ENCODE peak calls at places on chromosomes 4 and X, in nine cellular contexts. One of them, this sample, is unnamed.

GRCh38 chrX:48558270-48558669 is 16.0 kb upstream of the RBM3 start:
- DNase-seq in HTR-8/SVneo: peak; percentile 10
- DNase-seq in pons: no peak
- DNase-seq in choroid plexus epithelial cell: peak; percentile 81
- DNase-seq in germinal center: no peak
- DNase-seq in activated naive CD8-positive, alpha-beta T cell treated with anti-CD3 and anti-CD28 coated beads, Interleukin-2, amount 50 U/mL, for 16 hours: no peak
- DNase-seq in D341Med: no peak
- DNase-seq in activated CD8-positive, alpha-beta T cell treated with anti-CD3 and anti-CD28 coated beads, Interleukin-2, amount 10 ng/mL, durations not matched to agents 7 days and 5 days: no peak
- DNase-seq in ureter: no peak
- DNase-seq in this sample: peak; percentile 70

GRCh38 chr4:56466910-56467283 is 520 bp upstream of the SRP72 start:
- DNase-seq in germinal center: peak; percentile 5
- DNase-seq in activated naive CD8-positive, alpha-beta T cell treated with anti-CD3 and anti-CD28 coated beads, Interleukin-2, amount 50 U/mL, for 16 hours: no peak
- DNase-seq in choroid plexus epithelial cell: no peak
- DNase-seq in D341Med: peak; percentile 30
- DNase-seq in activated CD8-positive, alpha-beta T cell treated with anti-CD3 and anti-CD28 coated beads, Interleukin-2, amount 10 ng/mL, durations not matched to agents 7 days and 5 days: no peak
- DNase-seq in HTR-8/SVneo: peak; percentile 1
- DNase-seq in pons: no peak
- DNase-seq in ureter: no peak
- DNase-seq in this sample: no peak

GRCh38 chr4:102823897-102824296 is 3.5 kb downstream of the UBE2D3 start:
- DNase-seq in ureter: no peak
- DNase-seq in choroid plexus epithelial cell: peak; percentile 54
- DNase-seq in germinal center: no peak
- DNase-seq in activated CD8-positive, alpha-beta T cell treated with anti-CD3 and anti-CD28 coated beads, Interleukin-2, amount 10 ng/mL, durations not matched to agents 7 days and 5 days: no peak
- DNase-seq in HTR-8/SVneo: no peak
- DNase-seq in activated naive CD8-positive, alpha-beta T cell treated with anti-CD3 and anti-CD28 coated beads, Interleukin-2, amount 50 U/mL, for 16 hours: no peak
- DNase-seq in D341Med: no peak
- DNase-seq in pons: no peak
- DNase-seq in this sample: peak; percentile 19

GRCh38 chr4:166675411-166675810 is 558.9 kb downstream of the SPOCK3 start:
- DNase-seq in pons: no peak
- DNase-seq in activated CD8-positive, alpha-beta T cell treated with anti-CD3 and anti-CD28 coated beads, Interleukin-2, amount 10 ng/mL, durations not matched to agents 7 days and 5 days: no peak
- DNase-seq in germinal center: no peak
- DNase-seq in HTR-8/SVneo: peak; percentile 71
- DNase-seq in ureter: no peak
- DNase-seq in activated naive CD8-positive, alpha-beta T cell treated with anti-CD3 and anti-CD28 coated beads, Interleukin-2, amount 50 U/mL, for 16 hours: no peak
- DNase-seq in D341Med: no peak
- DNase-seq in choroid plexus epithelial cell: peak; percentile 55
- DNase-seq in this sample: peak; percentile 47

GRCh38 chr4:109721033-109721432 is 8.8 kb downstream of the PLA2G12A start:
- DNase-seq in D341Med: no peak
- DNase-seq in activated CD8-positive, alpha-beta T cell treated with anti-CD3 and anti-CD28 coated beads, Interleukin-2, amount 10 ng/mL, durations not matched to agents 7 days and 5 days: no peak
- DNase-seq in HTR-8/SVneo: peak; percentile 45
- DNase-seq in choroid plexus epithelial cell: peak; percentile 34
- DNase-seq in pons: no peak
- DNase-seq in ureter: no peak
- DNase-seq in germinal center: no peak
- DNase-seq in activated naive CD8-positive, alpha-beta T cell treated with anti-CD3 and anti-CD28 coated beads, Interleukin-2, amount 50 U/mL, for 16 hours: no peak
- DNase-seq in this sample: peak; percentile 64

GRCh38 chr4:147102596-147102995 is 156.9 kb upstream of the TTC29 start:
- DNase-seq in activated naive CD8-positive, alpha-beta T cell treated with anti-CD3 and anti-CD28 coated beads, Interleukin-2, amount 50 U/mL, for 16 hours: no peak
- DNase-seq in choroid plexus epithelial cell: peak; percentile 57
- DNase-seq in activated CD8-positive, alpha-beta T cell treated with anti-CD3 and anti-CD28 coated beads, Interleukin-2, amount 10 ng/mL, durations not matched to agents 7 days and 5 days: no peak
- DNase-seq in D341Med: no peak
- DNase-seq in pons: no peak
- DNase-seq in HTR-8/SVneo: no peak
- DNase-seq in germinal center: no peak
- DNase-seq in ureter: no peak
- DNase-seq in this sample: no peak

GRCh38 chr4:175339100-175339707 is 421.0 kb downstream of the ADAM29 start:
- DNase-seq in D341Med: no peak
- DNase-seq in activated CD8-positive, alpha-beta T cell treated with anti-CD3 and anti-CD28 coated beads, Interleukin-2, amount 10 ng/mL, durations not matched to agents 7 days and 5 days: no peak
- DNase-seq in ureter: no peak
- DNase-seq in pons: no peak
- DNase-seq in germinal center: no peak
- DNase-seq in choroid plexus epithelial cell: peak; percentile 76
- DNase-seq in activated naive CD8-positive, alpha-beta T cell treated with anti-CD3 and anti-CD28 coated beads, Interleukin-2, amount 50 U/mL, for 16 hours: no peak
- DNase-seq in HTR-8/SVneo: no peak
- DNase-seq in this sample: peak; percentile 68

GRCh38 chrX:78029663-78030062 is 60.2 kb upstream of the PGAM4 start:
- DNase-seq in HTR-8/SVneo: peak; percentile 56
- DNase-seq in ureter: no peak
- DNase-seq in activated CD8-positive, alpha-beta T cell treated with anti-CD3 and anti-CD28 coated beads, Interleukin-2, amount 10 ng/mL, durations not matched to agents 7 days and 5 days: peak; percentile 24
- DNase-seq in germinal center: no peak
- DNase-seq in pons: peak; percentile 28
- DNase-seq in activated naive CD8-positive, alpha-beta T cell treated with anti-CD3 and anti-CD28 coated beads, Interleukin-2, amount 50 U/mL, for 16 hours: no peak
- DNase-seq in choroid plexus epithelial cell: peak; percentile 54
- DNase-seq in D341Med: peak; percentile 57
- DNase-seq in this sample: peak; percentile 41

GRCh38 chr4:30716158-30716557 is 4.0 kb upstream of the PCDH7 start:
- DNase-seq in ureter: no peak
- DNase-seq in activated CD8-positive, alpha-beta T cell treated with anti-CD3 and anti-CD28 coated beads, Interleukin-2, amount 10 ng/mL, durations not matched to agents 7 days and 5 days: no peak
- DNase-seq in pons: peak; percentile 62
- DNase-seq in choroid plexus epithelial cell: peak; percentile 64
- DNase-seq in HTR-8/SVneo: peak; percentile 19
- DNase-seq in D341Med: no peak
- DNase-seq in germinal center: no peak
- DNase-seq in activated naive CD8-positive, alpha-beta T cell treated with anti-CD3 and anti-CD28 coated beads, Interleukin-2, amount 50 U/mL, for 16 hours: no peak
- DNase-seq in this sample: peak; percentile 35

GRCh38 chrX:121146059-121146628 is 98.7 kb downstream of the GLUD2 start:
- DNase-seq in germinal center: no peak
- DNase-seq in pons: no peak
- DNase-seq in choroid plexus epithelial cell: peak; percentile 21
- DNase-seq in activated CD8-positive, alpha-beta T cell treated with anti-CD3 and anti-CD28 coated beads, Interleukin-2, amount 10 ng/mL, durations not matched to agents 7 days and 5 days: no peak
- DNase-seq in ureter: no peak
- DNase-seq in HTR-8/SVneo: no peak
- DNase-seq in D341Med: no peak
- DNase-seq in activated naive CD8-positive, alpha-beta T cell treated with anti-CD3 and anti-CD28 coated beads, Interleukin-2, amount 50 U/mL, for 16 hours: no peak
- DNase-seq in this sample: peak; percentile 13

GRCh38 chrX:34956915-34957314 is 14.3 kb downstream of the FAM47B start:
- DNase-seq in activated CD8-positive, alpha-beta T cell treated with anti-CD3 and anti-CD28 coated beads, Interleukin-2, amount 10 ng/mL, durations not matched to agents 7 days and 5 days: no peak
- DNase-seq in ureter: no peak
- DNase-seq in pons: no peak
- DNase-seq in germinal center: no peak
- DNase-seq in choroid plexus epithelial cell: peak; percentile 60
- DNase-seq in activated naive CD8-positive, alpha-beta T cell treated with anti-CD3 and anti-CD28 coated beads, Interleukin-2, amount 50 U/mL, for 16 hours: no peak
- DNase-seq in D341Med: no peak
- DNase-seq in HTR-8/SVneo: peak; percentile 13
- DNase-seq in this sample: peak; percentile 42

GRCh38 chrX:19127649-19128168 is 5.4 kb upstream of the ADGRG2 start:
- DNase-seq in pons: no peak
- DNase-seq in HTR-8/SVneo: no peak
- DNase-seq in choroid plexus epithelial cell: peak; percentile 62
- DNase-seq in ureter: no peak
- DNase-seq in D341Med: no peak
- DNase-seq in germinal center: no peak
- DNase-seq in activated CD8-positive, alpha-beta T cell treated with anti-CD3 and anti-CD28 coated beads, Interleukin-2, amount 10 ng/mL, durations not matched to agents 7 days and 5 days: no peak
- DNase-seq in activated naive CD8-positive, alpha-beta T cell treated with anti-CD3 and anti-CD28 coated beads, Interleukin-2, amount 50 U/mL, for 16 hours: no peak
- DNase-seq in this sample: no peak

GRCh38 chr4:5758741-5759140 is 47.7 kb downstream of the EVC start:
- DNase-seq in D341Med: no peak
- DNase-seq in germinal center: no peak
- DNase-seq in activated naive CD8-positive, alpha-beta T cell treated with anti-CD3 and anti-CD28 coated beads, Interleukin-2, amount 50 U/mL, for 16 hours: no peak
- DNase-seq in choroid plexus epithelial cell: peak; percentile 98
- DNase-seq in pons: no peak
- DNase-seq in HTR-8/SVneo: peak; percentile 60
- DNase-seq in activated CD8-positive, alpha-beta T cell treated with anti-CD3 and anti-CD28 coated beads, Interleukin-2, amount 10 ng/mL, durations not matched to agents 7 days and 5 days: no peak
- DNase-seq in ureter: no peak
- DNase-seq in this sample: peak; percentile 81

GRCh38 chr4:99887837-99888236 is 6.4 kb downstream of the LAMTOR3 start:
- DNase-seq in pons: no peak
- DNase-seq in ureter: no peak
- DNase-seq in germinal center: no peak
- DNase-seq in choroid plexus epithelial cell: peak; percentile 62
- DNase-seq in activated naive CD8-positive, alpha-beta T cell treated with anti-CD3 and anti-CD28 coated beads, Interleukin-2, amount 50 U/mL, for 16 hours: no peak
- DNase-seq in D341Med: no peak
- DNase-seq in activated CD8-positive, alpha-beta T cell treated with anti-CD3 and anti-CD28 coated beads, Interleukin-2, amount 10 ng/mL, durations not matched to agents 7 days and 5 days: no peak
- DNase-seq in HTR-8/SVneo: no peak
- DNase-seq in this sample: peak; percentile 19

GRCh38 chr4:25361253-25361652 is 15.8 kb upstream of the ANAPC4 start:
- DNase-seq in activated naive CD8-positive, alpha-beta T cell treated with anti-CD3 and anti-CD28 coated beads, Interleukin-2, amount 50 U/mL, for 16 hours: no peak
- DNase-seq in D341Med: no peak
- DNase-seq in germinal center: no peak
- DNase-seq in choroid plexus epithelial cell: no peak
- DNase-seq in pons: no peak
- DNase-seq in ureter: no peak
- DNase-seq in activated CD8-positive, alpha-beta T cell treated with anti-CD3 and anti-CD28 coated beads, Interleukin-2, amount 10 ng/mL, durations not matched to agents 7 days and 5 days: no peak
- DNase-seq in HTR-8/SVneo: no peak
- DNase-seq in this sample: no peak

GRCh38 chrX:19791562-19791961 is 95.8 kb downstream of the SH3KBP1 start:
- DNase-seq in HTR-8/SVneo: no peak
- DNase-seq in germinal center: no peak
- DNase-seq in pons: no peak
- DNase-seq in activated CD8-positive, alpha-beta T cell treated with anti-CD3 and anti-CD28 coated beads, Interleukin-2, amount 10 ng/mL, durations not matched to agents 7 days and 5 days: peak; percentile 40
- DNase-seq in D341Med: no peak
- DNase-seq in ureter: no peak
- DNase-seq in activated naive CD8-positive, alpha-beta T cell treated with anti-CD3 and anti-CD28 coated beads, Interleukin-2, amount 50 U/mL, for 16 hours: no peak
- DNase-seq in choroid plexus epithelial cell: peak; percentile 70
- DNase-seq in this sample: peak; percentile 9

GRCh38 chr4:1939664-1940509 is 68.7 kb downstream of the NSD2 start:
- DNase-seq in activated naive CD8-positive, alpha-beta T cell treated with anti-CD3 and anti-CD28 coated beads, Interleukin-2, amount 50 U/mL, for 16 hours: no peak
- DNase-seq in choroid plexus epithelial cell: peak; percentile 91
- DNase-seq in D341Med: no peak
- DNase-seq in HTR-8/SVneo: peak; percentile 78
- DNase-seq in pons: no peak
- DNase-seq in activated CD8-positive, alpha-beta T cell treated with anti-CD3 and anti-CD28 coated beads, Interleukin-2, amount 10 ng/mL, durations not matched to agents 7 days and 5 days: no peak
- DNase-seq in ureter: no peak
- DNase-seq in germinal center: no peak
- DNase-seq in this sample: peak; percentile 93

GRCh38 chrX:64580035-64580434 is 184.8 kb upstream of the MTMR8 start:
- DNase-seq in activated naive CD8-positive, alpha-beta T cell treated with anti-CD3 and anti-CD28 coated beads, Interleukin-2, amount 50 U/mL, for 16 hours: no peak
- DNase-seq in germinal center: no peak
- DNase-seq in D341Med: no peak
- DNase-seq in HTR-8/SVneo: no peak
- DNase-seq in choroid plexus epithelial cell: no peak
- DNase-seq in ureter: no peak
- DNase-seq in pons: no peak
- DNase-seq in activated CD8-positive, alpha-beta T cell treated with anti-CD3 and anti-CD28 coated beads, Interleukin-2, amount 10 ng/mL, durations not matched to agents 7 days and 5 days: no peak
- DNase-seq in this sample: no peak

GRCh38 chr4:173448103-173448502 is 49.2 kb upstream of the SCRG1 start:
- DNase-seq in activated naive CD8-positive, alpha-beta T cell treated with anti-CD3 and anti-CD28 coated beads, Interleukin-2, amount 50 U/mL, for 16 hours: no peak
- DNase-seq in germinal center: no peak
- DNase-seq in D341Med: peak; percentile 42
- DNase-seq in HTR-8/SVneo: no peak
- DNase-seq in choroid plexus epithelial cell: peak; percentile 10
- DNase-seq in pons: peak; percentile 93
- DNase-seq in ureter: no peak
- DNase-seq in activated CD8-positive, alpha-beta T cell treated with anti-CD3 and anti-CD28 coated beads, Interleukin-2, amount 10 ng/mL, durations not matched to agents 7 days and 5 days: no peak
- DNase-seq in this sample: peak; percentile 74

GRCh38 chrX:17750436-17750835 is 13.1 kb downstream of the SCML1 start:
- DNase-seq in germinal center: no peak
- DNase-seq in choroid plexus epithelial cell: peak; percentile 17
- DNase-seq in ureter: no peak
- DNase-seq in pons: no peak
- DNase-seq in D341Med: no peak
- DNase-seq in activated CD8-positive, alpha-beta T cell treated with anti-CD3 and anti-CD28 coated beads, Interleukin-2, amount 10 ng/mL, durations not matched to agents 7 days and 5 days: no peak
- DNase-seq in HTR-8/SVneo: no peak
- DNase-seq in activated naive CD8-positive, alpha-beta T cell treated with anti-CD3 and anti-CD28 coated beads, Interleukin-2, amount 50 U/mL, for 16 hours: no peak
- DNase-seq in this sample: no peak

This sample was measured in fibroblast of lung.